ENCODE peak calls at places on chromosomes 2 and 18, in four cellular contexts. X is mammary epithelial cell, B is fibroblast of mammary gland, Y is HCT116. N is an unnamed sample.

GRCh38 chr2:138827426-138828054 is 47.4 kb upstream of the NXPH2 start:
- DNase-seq in B (peak), Y (peak), X (peak), N (no peak)

GRCh38 chr2:208031608-208032019 is 6.3 kb upstream of the PLEKHM3 start:
- DNase-seq in B (no peak), Y (no peak), X (no peak), N (no peak)

GRCh38 chr2:221347471-221347870 is 224.6 kb downstream of the EPHA4 start:
- DNase-seq in B (peak), Y (no peak), X (peak), N (no peak)

GRCh38 chr2:109322111-109322510 is 193.1 kb downstream of the SH3RF3 start:
- DNase-seq in Y (no peak), X (peak), B (peak), N (peak)

GRCh38 chr2:83696838-83697237 is 762.2 kb downstream of the SUCLG1 start:
- DNase-seq in B (no peak), X (no peak), Y (no peak), N (no peak)

GRCh38 chr18:13392029-13392750 is 173.6 kb downstream of the LDLRAD4 start:
- DNase-seq in B (no peak), X (no peak), Y (no peak), N (no peak)

GRCh38 chr2:144163592-144163991 is 356.3 kb downstream of the ZEB2 start:
- DNase-seq in Y (no peak), X (no peak), B (no peak), N (no peak)

GRCh38 chr2:80117401-80117800 is 187.2 kb downstream of the LRRTM1 start:
- DNase-seq in Y (no peak), B (peak), X (no peak), N (no peak)

GRCh38 chr2:75787532-75788132 is 76.9 kb upstream of the GCFC2 start:
- DNase-seq in B (peak), Y (peak), X (peak), N (no peak)

GRCh38 chr2:120514521-120514920 is 168.6 kb downstream of the INHBB start:
- DNase-seq in B (no peak), Y (no peak), X (no peak), N (no peak)

GRCh38 chr2:24313744-24314632 is 46.3 kb downstream of the ITSN2 start:
- DNase-seq in Y (no peak), X (peak), B (peak), N (no peak)

N was measured in omental fat pad.